ENCODE peak calls at places on chromosomes 4 and X, in six cellular contexts. W is epithelial cell of proximal tubule, L is GM13976, Z is AML-193, E is GM23338, D is SK-MEL-5. A is an unnamed sample.

GRCh38 chrX:5402461-5402860 is 826.2 kb downstream of the NLGN4X start:
- DNase-seq in L (no peak), E (no peak), D (no peak), Z (no peak), W (no peak), A (no peak)

GRCh38 chr4:87908341-87908740 is 67.2 kb upstream of the SPP1 start:
- DNase-seq in W (no peak), E (no peak), Z (no peak), L (no peak), D (no peak), A (no peak)

GRCh38 chr4:121072080-121072835 is at the start of gene NDNF:
- DNase-seq in E (peak), Z (no peak), D (no peak), W (no peak), L (peak), A (peak)

GRCh38 chr4:38150766-38151165 is 190.6 kb downstream of the PTTG2 start:
- DNase-seq in W (no peak), Z (no peak), D (no peak), E (no peak), L (no peak), A (no peak)

GRCh38 chr4:56653461-56654237 is 27.4 kb downstream of the HOPX start:
- DNase-seq in D (no peak), L (no peak), E (peak), W (no peak), Z (no peak), A (no peak)

GRCh38 chr4:107467461-107467860 is 252.6 kb downstream of the PAPSS1 start:
- DNase-seq in Z (no peak), L (no peak), D (no peak), E (no peak), W (no peak), A (no peak)

GRCh38 chrX:74422576-74423288 is 1.4 kb downstream of the SLC16A2 start:
- DNase-seq in D (no peak), Z (no peak), W (no peak), E (peak), L (peak), A (peak)

GRCh38 chrX:30302957-30303356 is 6.2 kb downstream of the NR0B1 start:
- DNase-seq in D (peak), W (no peak), E (no peak), Z (no peak), L (no peak), A (no peak)

GRCh38 chrX:54926978-54927377 is 6.4 kb downstream of the TRO start:
- DNase-seq in Z (no peak), W (no peak), D (no peak), L (no peak), E (no peak), A (no peak)

GRCh38 chr4:40240040-40240653 is 43.3 kb downstream of the RHOH start:
- DNase-seq in D (no peak), L (no peak), Z (no peak), E (no peak), W (no peak), A (no peak)

GRCh38 chr4:9762823-9763475 is 18.5 kb upstream of the DRD5 start:
- DNase-seq in W (peak), E (peak), L (peak), Z (peak), D (peak), A (peak)

GRCh38 chr4:38368612-38369011 is 295.4 kb upstream of the KLF3 start:
- DNase-seq in E (no peak), Z (no peak), W (no peak), D (no peak), L (no peak), A (no peak)

GRCh38 chr4:169975131-169975836 is 50.9 kb downstream of the MFAP3L start:
- DNase-seq in E (no peak), L (no peak), Z (no peak), W (peak), D (no peak), A (no peak)